ENCODE peak calls at places on chromosomes 11 and 22, in five cellular contexts. E is endothelial cell, H is brain microvascular endothelial cell, L is left ventricle myocardium inferior, C is body of pancreas. F is an unnamed sample.

GRCh38 chr11:121134758-121135312 is 33.8 kb downstream of the TECTA start:
- DNase-seq in E (no peak), H (no peak), C (no peak), L (peak; percentile 34), F (no peak)

GRCh38 chr11:35163209-35163608 is 24.2 kb downstream of the CD44 start:
- DNase-seq in L (no peak), E (no peak), H (no peak), C (no peak), F (peak; percentile 25)

GRCh38 chr11:10650630-10651029 is 42.9 kb downstream of the IRAG1 start:
- DNase-seq in H (no peak), L (no peak), C (no peak), E (no peak), F (no peak)

GRCh38 chr11:86511086-86511551 is 136.4 kb downstream of the CCDC81 start:
- DNase-seq in L (no peak), E (no peak), H (peak; percentile 59), C (no peak), F (no peak)

GRCh38 chr11:66835762-66836405 is 7.4 kb upstream of the RCE1 start:
- DNase-seq in L (no peak), E (no peak), C (no peak), H (no peak), F (no peak)

GRCh38 chr11:128629516-128630106 is 42.3 kb upstream of the ETS1 start:
- DNase-seq in E (no peak), C (no peak), H (no peak), L (no peak), F (no peak)

GRCh38 chr22:49975543-49976389 is 15.2 kb downstream of the PIM3 start:
- DNase-seq in C (peak; percentile 10), L (peak; percentile 12), H (no peak), E (peak; percentile 11), F (peak; percentile 46)

GRCh38 chr11:6191733-6192132 is 7.3 kb upstream of the OR52W1 start:
- DNase-seq in E (no peak), C (no peak), L (no peak), H (no peak), F (no peak)

GRCh38 chr11:34790620-34791019 is 125.6 kb downstream of the APIP start:
- DNase-seq in E (no peak), C (no peak), L (no peak), H (no peak), F (no peak)

DNA sequence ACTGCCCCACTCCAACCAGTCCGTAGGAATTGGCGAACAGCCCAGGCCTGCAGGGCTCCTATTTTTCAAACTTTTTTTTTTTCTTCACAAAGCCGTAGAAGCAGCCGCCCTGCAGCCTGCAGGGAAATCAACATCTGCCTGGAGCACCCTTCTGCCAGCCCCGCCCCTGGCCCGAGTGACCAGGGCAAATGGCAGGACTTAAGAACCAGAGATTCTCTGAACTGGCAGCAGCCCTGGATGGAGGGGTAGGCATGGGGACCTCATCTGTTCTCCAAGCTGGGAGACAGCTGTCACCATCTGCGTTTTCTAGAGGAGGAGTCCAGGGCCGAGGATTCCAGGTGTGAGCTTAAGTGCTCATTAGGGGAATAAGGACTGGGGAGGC is 5.6 kb downstream of the SCN2B start:
- DNase-seq in H (no peak), L (no peak), C (no peak), E (no peak), F (no peak)
- TF ChIP-seq CTCF in H (no peak), L (no peak), C (no peak), E (no peak), F (no peak)

GRCh38 chr11:36433896-36434295 is 76.2 kb downstream of the TRAF6 start:
- DNase-seq in L (no peak), C (no peak), E (no peak), H (no peak), F (no peak)
- TF ChIP-seq CTCF in L (no peak), C (no peak), E (no peak), H (no peak), F (no peak)

GRCh38 chr22:38345782-38346181 is 28.5 kb upstream of the CSNK1E start:
- DNase-seq in E (no peak), C (no peak), L (no peak), H (no peak), F (no peak)
- TF ChIP-seq CTCF in E (no peak), C (no peak), L (no peak), H (no peak), F (no peak)

GRCh38 chr11:94831529-94831928 is 63.4 kb downstream of the AMOTL1 start:
- DNase-seq in H (no peak), C (no peak), L (no peak), E (no peak), F (no peak)
- TF ChIP-seq CTCF in H (peak; percentile 29), C (no peak), L (no peak), E (no peak), F (no peak)

DNA sequence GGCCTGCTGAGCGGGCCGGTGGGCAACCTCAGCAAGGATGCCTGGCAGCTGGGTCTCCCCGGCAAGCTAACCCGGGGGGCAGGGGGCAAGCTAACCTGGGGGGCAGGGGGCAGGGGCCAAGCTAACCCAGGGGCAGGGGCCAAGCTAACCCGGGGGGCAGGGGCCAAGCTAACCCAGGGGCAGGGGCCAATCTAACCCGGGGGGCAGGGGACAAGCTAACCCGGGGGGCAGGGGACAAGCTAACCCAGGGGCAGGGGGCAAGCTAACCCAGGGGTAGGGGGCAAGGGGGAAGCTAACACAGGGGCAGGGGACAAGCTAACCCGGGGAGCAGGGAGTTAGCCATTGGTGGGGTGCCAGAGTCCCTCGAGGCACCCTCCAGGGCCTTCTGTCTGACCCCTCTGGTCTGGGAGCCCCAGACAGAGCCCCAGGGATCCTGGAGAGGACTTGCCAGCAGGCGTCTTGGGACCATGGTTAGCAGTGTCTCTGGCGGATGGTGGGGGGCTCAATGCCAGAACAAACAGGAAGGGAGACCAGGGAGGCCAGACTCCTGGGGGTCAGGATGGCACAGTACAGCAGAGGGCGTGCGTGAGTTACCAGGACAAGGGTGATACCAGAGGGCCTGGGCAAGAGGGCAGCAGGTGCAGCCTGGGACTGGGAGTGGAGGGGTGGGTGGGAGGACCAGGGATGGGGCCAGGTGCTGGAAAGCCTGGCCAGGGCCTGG is 16.1 kb downstream of the IGF2 start:
- DNase-seq in H (no peak), L (no peak), C (no peak), E (no peak), F (no peak)
- TF ChIP-seq CTCF in H (peak; percentile 16), L (no peak), C (no peak), E (no peak), F (no peak)

GRCh38 chr11:17296852-17297559 is 20.5 kb downstream of the NUCB2 start:
- DNase-seq in E (no peak), C (no peak), L (no peak), H (no peak), F (no peak)

GRCh38 chr11:17294033-17294432 is 17.5 kb downstream of the NUCB2 start:
- DNase-seq in C (no peak), H (no peak), L (no peak), E (no peak), F (no peak)

GRCh38 chr11:17291710-17292109 is 15.2 kb downstream of the NUCB2 start:
- DNase-seq in C (no peak), L (no peak), E (no peak), H (no peak), F (no peak)

GRCh38 chr11:17298302-17298701 is 21.8 kb downstream of the NUCB2 start:
- DNase-seq in L (no peak), H (no peak), C (no peak), E (no peak), F (no peak)

DNA sequence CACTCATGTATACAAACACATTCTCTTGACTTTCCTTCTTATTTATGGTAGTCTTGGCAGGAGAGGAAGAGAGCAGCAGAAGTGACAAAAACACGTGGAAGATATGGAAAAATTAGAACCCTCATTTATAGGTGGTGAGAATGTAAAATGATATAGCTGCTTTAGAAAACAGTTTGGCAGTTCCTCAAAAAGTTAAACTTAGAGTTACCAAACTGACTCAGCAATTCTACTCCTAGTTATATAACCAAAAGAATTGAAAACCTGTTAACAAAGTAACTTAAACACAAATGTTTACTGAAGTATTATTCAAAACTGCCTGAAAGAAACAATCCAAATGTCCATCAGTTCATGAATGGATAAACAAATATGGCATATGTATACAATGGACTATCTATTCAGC is 16.8 kb downstream of the NUCB2 start:
- DNase-seq in L (no peak), E (no peak), C (no peak), H (no peak), F (no peak)
- TF ChIP-seq CTCF in L (no peak), E (no peak), C (no peak), H (no peak), F (no peak)

DNA sequence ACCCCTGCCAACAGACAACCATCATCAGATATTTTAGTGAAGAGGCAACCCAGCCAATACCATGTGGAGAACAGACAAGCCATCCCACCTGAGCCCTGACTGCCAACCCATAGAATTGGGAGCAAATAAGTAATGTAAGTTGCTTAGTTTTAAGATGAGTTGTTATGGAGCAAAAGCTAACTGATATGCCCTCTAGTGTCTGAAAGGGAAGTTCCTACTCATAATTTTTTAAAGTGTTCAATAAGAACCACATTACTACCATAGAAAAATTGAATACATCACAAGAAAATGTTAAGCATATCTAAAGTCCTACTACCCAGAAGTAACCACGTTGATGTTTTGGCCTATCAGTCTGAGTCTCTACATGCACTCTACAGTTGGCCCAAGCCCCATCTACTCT is 50.8 kb upstream of the SLC36A4 start:
- DNase-seq in L (no peak), E (no peak), C (no peak), H (no peak), F (no peak)
- TF ChIP-seq CTCF in L (no peak), E (peak; percentile 33), C (no peak), H (peak; percentile 30), F (no peak)

DNA sequence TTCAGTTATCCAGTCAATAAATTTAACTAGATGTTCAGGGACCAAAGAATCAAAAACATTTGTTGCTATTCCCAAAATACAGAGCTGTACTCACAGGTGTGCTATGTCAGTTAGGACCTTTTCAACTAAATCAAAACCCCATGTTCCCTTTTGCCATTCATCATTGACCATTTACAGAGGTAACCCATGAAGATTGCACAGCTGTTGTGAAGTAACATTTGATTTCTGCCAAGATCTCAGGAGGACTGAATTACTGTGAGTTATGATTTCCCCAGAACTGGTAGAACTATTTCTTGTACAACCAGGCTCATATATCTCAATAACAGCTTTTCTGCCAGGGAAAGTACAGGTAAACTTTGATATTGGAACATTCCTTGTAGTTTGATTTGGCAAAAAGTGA is 131.1 kb upstream of the FIBIN start:
- DNase-seq in H (no peak), E (no peak), L (no peak), C (no peak), F (no peak)
- TF ChIP-seq CTCF in H (no peak), E (no peak), L (no peak), C (no peak), F (no peak)

GRCh38 chr11:75731095-75731494 is 13.5 kb downstream of the MOGAT2 start:
- DNase-seq in L (no peak), C (no peak), H (no peak), E (no peak), F (no peak)
- TF ChIP-seq CTCF in L (no peak), C (no peak), H (no peak), E (no peak), F (no peak)

GRCh38 chr11:104254347-104254746 is 90.4 kb upstream of the PDGFD start:
- DNase-seq in L (no peak), C (peak; percentile 59), H (peak; percentile 43), E (peak; percentile 77), F (peak; percentile 50)
- TF ChIP-seq CTCF in L (peak; percentile 54), C (peak; percentile 40), H (peak; percentile 86), E (peak; percentile 70), F (peak; percentile 57)

F was measured in nephron progenitor cell.